ENCODE peak calls at places on chromosomes 7 and 10, in four cellular contexts. F, W, O and E are unnamed samples.

GRCh38 chr7:1757601-1758000 is 87.5 kb downstream of the ELFN1 start:
- DNase-seq in W (no peak), F (no peak), O (no peak), E (no peak)

GRCh38 chr10:132027423-132027983 is 38.2 kb upstream of the JAKMIP3 start:
- DNase-seq in F (peak; percentile 49), O (no peak), W (no peak), E (no peak)

GRCh38 chr7:2201128-2201527 is 31.6 kb downstream of the MAD1L1 start:
- DNase-seq in O (no peak), W (no peak), F (no peak), E (no peak)

GRCh38 chr10:22805304-22805703 is 90.9 kb upstream of the PIP4K2A start:
- DNase-seq in W (no peak), F (peak; percentile 39), O (no peak), E (peak; percentile 15)

GRCh38 chr7:21730399-21730798 is 187.6 kb downstream of the DNAH11 start:
- DNase-seq in W (no peak), O (no peak), F (no peak), E (no peak)

GRCh38 chr7:36487756-36488336 is 98.2 kb downstream of the ANLN start:
- DNase-seq in F (peak; percentile 75), W (peak; percentile 67), O (no peak), E (no peak)

GRCh38 chr10:48802611-48803046 is 118.0 kb downstream of the WDFY4 start:
- DNase-seq in F (no peak), O (no peak), W (no peak), E (no peak)

GRCh38 chr7:7416031-7416968 is 119.4 kb downstream of the COL28A1 start:
- DNase-seq in O (no peak), W (peak; percentile 66), F (peak; percentile 76), E (peak; percentile 71)

GRCh38 chr7:91636129-91636724 is 244.3 kb downstream of the MTERF1 start:
- DNase-seq in W (no peak), F (peak; percentile 53), O (no peak), E (no peak)

GRCh38 chr10:85978566-85979358 is 387.8 kb downstream of the GRID1 start:
- DNase-seq in W (no peak), O (no peak), F (no peak), E (no peak)

GRCh38 chr10:16436367-16436757 is 448 bp upstream of the PTER start:
- DNase-seq in F (no peak), O (no peak), W (peak; percentile 50), E (no peak)

GRCh38 chr10:32109603-32110002 is 53.4 kb upstream of the KIF5B start:
- DNase-seq in F (no peak), W (no peak), O (no peak), E (no peak)

GRCh38 chr10:74156919-74157289 is 5.9 kb downstream of the ADK start:
- DNase-seq in O (no peak), F (peak; percentile 84), W (no peak), E (no peak)

DNA sequence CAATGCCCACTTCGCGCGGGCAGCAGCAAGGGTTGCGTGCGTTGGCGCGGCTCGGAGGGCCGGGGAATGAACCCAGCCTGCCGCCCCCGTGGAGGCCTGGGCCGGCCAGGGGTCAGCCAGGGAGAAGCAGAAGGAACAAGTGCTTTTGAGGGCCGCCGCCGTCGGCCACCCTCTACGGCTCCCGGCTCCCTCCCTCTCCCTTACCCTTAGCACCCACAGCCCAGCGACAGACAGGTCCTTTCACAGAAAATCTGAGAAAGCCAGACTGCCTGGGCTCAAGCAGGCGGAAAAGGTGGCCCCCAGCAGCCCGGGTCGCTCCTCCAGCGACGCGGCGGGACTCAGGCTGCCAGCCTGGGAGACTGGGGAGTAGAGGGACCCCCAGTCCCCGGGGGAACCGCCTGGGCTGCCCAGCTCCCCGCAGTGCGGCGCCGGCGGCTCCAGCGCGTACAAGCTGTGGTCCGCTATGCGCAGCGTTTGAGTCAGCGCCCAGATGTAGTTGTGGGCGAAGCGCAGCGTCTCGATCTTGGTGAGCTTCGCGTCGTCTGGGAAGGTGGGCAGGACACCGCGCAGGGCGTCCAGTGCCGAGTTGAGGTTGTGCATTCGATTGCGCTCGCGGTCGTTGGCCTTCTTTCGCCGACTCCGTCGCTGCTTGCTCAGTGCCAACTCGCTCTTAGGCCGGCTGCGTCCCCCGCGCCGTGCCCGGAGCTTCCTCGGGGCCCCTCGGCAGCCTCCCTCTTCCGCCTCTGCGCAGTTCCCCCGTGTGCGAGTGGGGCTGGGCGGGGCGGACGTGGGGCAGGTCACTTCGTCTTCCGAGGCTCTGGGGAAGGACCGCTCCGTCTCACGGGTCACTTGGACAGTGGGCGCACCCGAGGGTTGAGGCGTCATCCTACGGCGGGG is 815 bp downstream of the NEUROG3 start:
- DNase-seq in O (no peak), W (no peak), F (no peak), E (no peak)
- H3K4me3 ChIP-seq in O (peak overlapping the region; percentile 44), W (peak overlapping the region; percentile 40), F (no peak overlapping the region), E (no peak overlapping the region)

GRCh38 chr10:71255540-71255816 is 43.1 kb downstream of the UNC5B start:
- DNase-seq in O (no peak), W (no peak), F (no peak), E (no peak)

GRCh38 chr10:71255817-71256660 is 43.7 kb downstream of the UNC5B start:
- DNase-seq in O (no peak), F (peak; percentile 93), W (peak; percentile 92), E (peak; percentile 91)

GRCh38 chr10:71256661-71257030 is 44.3 kb downstream of the UNC5B start:
- DNase-seq in W (no peak), O (no peak), F (no peak), E (no peak)

GRCh38 chr10:71253981-71254818 is 41.8 kb downstream of the UNC5B start:
- DNase-seq in O (no peak), F (no peak), W (no peak), E (no peak)

DNA sequence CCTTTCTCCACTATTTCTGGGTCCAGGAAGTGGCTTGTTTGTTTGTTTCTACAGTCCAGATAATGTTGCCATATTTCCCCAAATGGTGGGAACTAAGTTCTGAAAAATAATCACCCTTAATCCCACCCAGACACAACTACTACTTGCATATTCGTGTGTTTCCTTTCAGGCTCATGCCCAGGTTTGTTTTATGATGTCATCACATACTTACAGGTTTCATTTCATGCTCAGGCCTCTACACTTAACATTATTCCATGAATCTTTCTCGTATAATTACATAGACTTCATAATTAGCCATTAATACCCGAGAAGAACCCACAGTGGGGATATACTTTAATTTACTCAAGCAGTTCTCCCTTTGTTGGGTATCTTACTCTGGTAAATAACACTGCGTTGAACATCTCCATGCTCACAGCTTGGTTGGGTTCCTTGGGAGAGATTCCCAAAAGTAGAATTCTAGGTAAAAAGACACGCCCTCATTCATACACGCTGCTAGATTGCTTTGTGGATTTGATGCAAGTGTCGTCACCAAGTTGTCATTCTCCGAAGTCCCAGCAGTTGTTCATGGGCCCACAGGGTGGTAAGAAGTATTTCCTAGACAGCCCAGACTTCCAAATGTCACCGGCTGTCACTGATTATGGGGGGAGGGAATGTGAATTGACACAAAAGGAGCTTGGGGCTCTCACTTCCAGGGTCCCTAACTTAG is 42.6 kb downstream of the UNC5B start:
- DNase-seq in F (no peak), O (no peak), W (no peak), E (no peak)
- H3K4me1 ChIP-seq in F (peaks cover 52% of the 10 kb centered on the region), O (peaks cover 17% of the 10 kb centered on the region), W (peaks cover 64% of the 10 kb centered on the region), E (peaks cover 67% of the 10 kb centered on the region)

GRCh38 chr7:18087031-18087686 is 59.5 kb upstream of the PRPS1L1 start:
- DNase-seq in O (no peak), F (peak; percentile 24), W (no peak), E (peak; percentile 42)
- TF ChIP-seq CTCF in O (no peak), F (no peak), W (no peak), E (no peak)

GRCh38 chr10:12491491-12491890 is 142.1 kb downstream of the CAMK1D start:
- DNase-seq in W (no peak), F (no peak), O (no peak), E (no peak)
- H3K4me3 ChIP-seq in W (no peak overlapping the region), F (no peak overlapping the region), O (no peak overlapping the region), E (no peak overlapping the region)

GRCh38 chr10:102624751-102625330 is 19.4 kb upstream of the TRIM8 start:
- DNase-seq in W (no peak), F (peak; percentile 72), O (no peak), E (peak; percentile 3)

GRCh38 chr10:102621418-102622325 is 22.6 kb upstream of the TRIM8 start:
- DNase-seq in F (no peak), W (no peak), O (no peak), E (no peak)

GRCh38 chr10:102627141-102627445 is 17.2 kb upstream of the TRIM8 start:
- DNase-seq in F (no peak), O (no peak), W (no peak), E (no peak)

GRCh38 chr10:102626026-102626686 is 18.1 kb upstream of the TRIM8 start:
- DNase-seq in F (no peak), O (no peak), W (no peak), E (no peak)

DNA sequence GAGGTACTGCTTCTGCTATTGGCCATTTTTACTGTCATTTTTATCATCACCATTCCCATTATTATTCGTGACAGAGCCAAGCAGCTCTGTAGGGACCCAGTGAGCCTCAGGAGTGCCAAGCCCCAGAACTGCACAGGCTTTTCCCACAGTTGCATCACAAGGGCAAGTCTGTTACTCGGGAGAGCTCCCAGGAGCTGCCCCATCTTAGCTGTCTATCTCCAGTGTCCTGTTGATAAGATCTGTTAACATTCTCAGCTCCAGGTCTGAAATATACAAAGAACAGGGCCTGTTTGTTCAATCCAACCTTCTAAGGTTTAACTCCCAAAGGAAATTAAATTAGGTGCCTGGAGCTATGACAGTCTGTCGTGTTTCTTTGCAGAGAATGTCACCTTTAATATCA is 20.2 kb upstream of the TRIM8 start:
- DNase-seq in O (no peak), W (no peak), F (no peak), E (no peak)
- H3K4me1 ChIP-seq in O (peaks cover 93% of the 10 kb centered on the region), W (peaks cover 38% of the 10 kb centered on the region), F (peaks cover 86% of the 10 kb centered on the region), E (peaks cover 18% of the 10 kb centered on the region)

GRCh38 chr10:6751363-6751762 is 171.3 kb upstream of the PRKCQ start:
- DNase-seq in O (no peak), F (no peak), W (no peak), E (no peak)

GRCh38 chr10:6748981-6749630 is 169.0 kb upstream of the PRKCQ start:
- DNase-seq in W (no peak), F (no peak), O (no peak), E (no peak)

GRCh38 chr10:6743291-6743849 is 163.3 kb upstream of the PRKCQ start:
- DNase-seq in F (no peak), O (no peak), W (no peak), E (no peak)

GRCh38 chr10:6748029-6748428 is 168.0 kb upstream of the PRKCQ start:
- DNase-seq in F (no peak), O (no peak), W (no peak), E (no peak)

DNA sequence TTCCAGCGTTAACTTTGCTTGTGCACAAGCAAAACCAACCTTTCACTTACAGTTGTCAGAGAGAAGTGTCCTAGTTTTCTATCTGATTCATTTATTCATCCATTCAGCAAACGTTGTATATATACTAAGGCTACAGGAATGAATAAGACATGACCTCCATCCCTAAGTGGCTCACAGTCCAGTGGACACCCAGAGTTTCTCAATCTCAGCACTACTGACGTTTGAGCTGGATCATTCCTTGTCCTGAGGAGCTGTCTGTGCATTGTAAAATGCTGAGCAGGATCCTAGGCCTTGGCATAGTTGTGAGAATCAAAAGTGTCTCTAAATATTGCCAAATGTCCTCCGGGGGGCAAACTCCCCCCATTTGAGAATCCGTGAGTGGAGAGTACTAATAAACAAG is 166.7 kb upstream of the PRKCQ start:
- DNase-seq in F (no peak), O (no peak), W (no peak), E (no peak)
- TF ChIP-seq CTCF in F (no peak), O (no peak), W (no peak), E (no peak)

GRCh38 chr7:43441217-43441616 is 141.7 kb upstream of the STK17A start:
- DNase-seq in O (no peak), F (no peak), W (no peak), E (no peak)
- H3K4me3 ChIP-seq in O (no peak overlapping the region), F (no peak overlapping the region), W (no peak overlapping the region), E (no peak overlapping the region)